ENCODE peak calls at places on chromosome 17, in five cellular contexts. O is psoas muscle, S is body of pancreas, Z is HL-60, H is hepatocyte. V is an unnamed sample.

GRCh38 chr17:13306310-13306962 is 288.6 kb upstream of the ELAC2 start:
- DNase-seq in O (no peak), S (peak), Z (peak), H (peak), V (no peak)

GRCh38 chr17:61545335-61545938 is 45.6 kb downstream of the NACA2 start:
- DNase-seq in O (no peak), S (no peak), Z (no peak), H (no peak), V (no peak)

GRCh38 chr17:43750154-43750553 is 8.4 kb downstream of the SOST start:
- DNase-seq in O (no peak), S (no peak), Z (no peak), H (no peak), V (no peak)

GRCh38 chr17:21125862-21126261 is 902 bp upstream of the DHRS7B start:
- DNase-seq in O (no peak), S (no peak), Z (no peak), H (no peak), V (peak)

GRCh38 chr17:6072157-6072556 is 2.0 kb downstream of the WSCD1 start:
- DNase-seq in O (no peak), S (no peak), Z (no peak), H (no peak), V (no peak)

GRCh38 chr17:8900626-8901585 is 33.4 kb upstream of the PIK3R6 start:
- DNase-seq in O (no peak), S (no peak), Z (no peak), H (no peak), V (no peak)

GRCh38 chr17:30589431-30589830 is 112.2 kb downstream of the GOSR1 start:
- DNase-seq in O (no peak), S (no peak), Z (no peak), H (no peak), V (no peak)

GRCh38 chr17:17514993-17515920 is 19.1 kb upstream of the RASD1 start:
- DNase-seq in O (peak), S (peak), Z (no peak), H (no peak), V (peak)

GRCh38 chr17:72640415-72641165 is 451.9 kb downstream of the SLC39A11 start:
- DNase-seq in O (no peak), S (peak), Z (no peak), H (no peak), V (no peak)

GRCh38 chr17:1078062-1078711 is 81.3 kb downstream of the TIMM22 start:
- DNase-seq in O (no peak), S (no peak), Z (no peak), H (no peak), V (no peak)

GRCh38 chr17:3944485-3945388 is 19.5 kb downstream of the ATP2A3 start:
- DNase-seq in O (peak), S (no peak), Z (no peak), H (peak), V (peak)

GRCh38 chr17:15941781-15942180 is 3.1 kb upstream of the ADORA2B start:
- DNase-seq in O (no peak), S (no peak), Z (no peak), H (no peak), V (no peak)

GRCh38 chr17:80152057-80152831 is 5.3 kb upstream of the EIF4A3 start:
- DNase-seq in O (no peak), S (no peak), Z (no peak), H (no peak), V (no peak)

GRCh38 chr17:846901-847777 is 65.0 kb downstream of the MRM3 start:
- DNase-seq in O (no peak), S (peak), Z (no peak), H (no peak), V (no peak)

GRCh38 chr17:15780188-15780587 is 48.1 kb downstream of the TBC1D26 start:
- DNase-seq in O (no peak), S (no peak), Z (no peak), H (no peak), V (no peak)

GRCh38 chr17:1362065-1362848 is 37.8 kb downstream of the YWHAE start:
- DNase-seq in O (no peak), S (no peak), Z (no peak), H (no peak), V (no peak)

GRCh38 chr17:57672971-57673370 is 72.1 kb downstream of the CCDC182 start:
- DNase-seq in O (no peak), S (no peak), Z (no peak), H (no peak), V (no peak)

GRCh38 chr17:6365187-6365943 is 69.6 kb downstream of the AIPL1 start:
- DNase-seq in O (no peak), S (no peak), Z (no peak), H (peak), V (no peak)

GRCh38 chr17:81348097-81349055 is 46.9 kb upstream of the BAHCC1 start:
- DNase-seq in O (no peak), S (peak), Z (no peak), H (peak), V (no peak)

GRCh38 chr17:16977932-16978331 is 6.0 kb upstream of the TNFRSF13B start:
- DNase-seq in O (no peak), S (no peak), Z (no peak), H (no peak), V (no peak)

GRCh38 chr17:67602974-67603373 is 114.8 kb upstream of the NOL11 start:
- DNase-seq in O (no peak), S (peak), Z (no peak), H (peak), V (no peak)

GRCh38 chr17:2883544-2884203 is 87.4 kb downstream of the RAP1GAP2 start:
- DNase-seq in O (no peak), S (peak), Z (no peak), H (peak), V (no peak)

GRCh38 chr17:69287168-69287567 is 39.8 kb downstream of the ABCA5 start:
- DNase-seq in O (no peak), S (no peak), Z (no peak), H (no peak), V (no peak)

GRCh38 chr17:64060331-64060730 is 39.9 kb upstream of the ICAM2 start:
- DNase-seq in O (no peak), S (no peak), Z (no peak), H (no peak), V (no peak)

GRCh38 chr17:44997733-44998520 is 29.8 kb upstream of the C1QL1 start:
- DNase-seq in O (no peak), S (no peak), Z (no peak), H (peak), V (no peak)

GRCh38 chr17:81057079-81057730 is 22.3 kb downstream of the BAIAP2 start:
- DNase-seq in O (no peak), S (no peak), Z (no peak), H (peak), V (peak)

GRCh38 chr17:1980665-1981250 is 44.4 kb downstream of the RTN4RL1 start:
- DNase-seq in O (no peak), S (no peak), Z (no peak), H (no peak), V (no peak)

GRCh38 chr17:44247346-44248219 is 20.4 kb downstream of the SLC4A1 start:
- DNase-seq in O (peak), S (no peak), Z (no peak), H (no peak), V (no peak)

GRCh38 chr17:37028040-37028439 is 79.3 kb downstream of the AATF start:
- DNase-seq in O (no peak), S (no peak), Z (no peak), H (no peak), V (no peak)

GRCh38 chr17:69525920-69526841 is 111.7 kb downstream of the MAP2K6 start:
- DNase-seq in O (peak), S (peak), Z (peak), H (peak), V (no peak)

GRCh38 chr17:2093349-2093748 is 38.4 kb downstream of the HIC1 start:
- DNase-seq in O (no peak), S (peak), Z (no peak), H (no peak), V (no peak)

GRCh38 chr17:16050844-16051243 is 51.2 kb downstream of the TTC19 start:
- DNase-seq in O (no peak), S (no peak), Z (no peak), H (no peak), V (no peak)

GRCh38 chr17:66727634-66728570 is 107.0 kb upstream of the CACNG5 start:
- DNase-seq in O (peak), S (peak), Z (peak), H (peak), V (peak)

GRCh38 chr17:48181653-48182052 is 74.1 kb downstream of the SNX11 start:
- DNase-seq in O (no peak), S (no peak), Z (no peak), H (peak), V (no peak)

GRCh38 chr17:10156579-10157488 is 41.6 kb downstream of the GAS7 start:
- DNase-seq in O (peak), S (no peak), Z (peak), H (no peak), V (peak)

GRCh38 chr17:17324616-17325015 is 21.4 kb downstream of the NT5M start:
- DNase-seq in O (no peak), S (no peak), Z (no peak), H (no peak), V (no peak)

GRCh38 chr17:74691151-74691550 is 21.6 kb downstream of the CD300LF start:
- DNase-seq in O (no peak), S (no peak), Z (no peak), H (no peak), V (no peak)

GRCh38 chr17:57067162-57067561 is 17.9 kb upstream of the AKAP1 start:
- DNase-seq in O (no peak), S (no peak), Z (no peak), H (no peak), V (no peak)

GRCh38 chr17:42378597-42379594 is 9.3 kb downstream of the STAT3 start:
- DNase-seq in O (no peak), S (no peak), Z (no peak), H (no peak), V (no peak)
- H3K4me3 ChIP-seq in O (peak), S (no peak), Z (no peak), H (no peak), V (peak)

GRCh38 chr17:11268176-11268575 is 27.2 kb downstream of the SHISA6 start:
- DNase-seq in O (no peak), S (no peak), Z (no peak), H (no peak), V (no peak)

GRCh38 chr17:11269210-11269609 is 28.2 kb downstream of the SHISA6 start:
- DNase-seq in O (no peak), S (no peak), Z (no peak), H (no peak), V (no peak)

GRCh38 chr17:11264183-11264871 is 23.3 kb downstream of the SHISA6 start:
- DNase-seq in O (no peak), S (no peak), Z (no peak), H (no peak), V (no peak)
- TF ChIP-seq CTCF in O (peak), S (peak), Z (no peak), H (peak), V (no peak)

GRCh38 chr17:32488604-32489180 is 1.9 kb downstream of the CDK5R1 start:
- DNase-seq in O (no peak), S (no peak), Z (no peak), H (no peak), V (no peak)

GRCh38 chr17:32486701-32487459 is at the start of gene CDK5R1:
- DNase-seq in O (peak), S (peak), Z (peak), H (peak), V (no peak)

GRCh38 chr17:32487460-32488176 is 825 bp downstream of the CDK5R1 start:
- DNase-seq in O (no peak), S (no peak), Z (no peak), H (peak), V (no peak)

GRCh38 chr17:32489320-32490100 is 2.7 kb downstream of the CDK5R1 start:
- DNase-seq in O (no peak), S (no peak), Z (no peak), H (no peak), V (no peak)

DNA sequence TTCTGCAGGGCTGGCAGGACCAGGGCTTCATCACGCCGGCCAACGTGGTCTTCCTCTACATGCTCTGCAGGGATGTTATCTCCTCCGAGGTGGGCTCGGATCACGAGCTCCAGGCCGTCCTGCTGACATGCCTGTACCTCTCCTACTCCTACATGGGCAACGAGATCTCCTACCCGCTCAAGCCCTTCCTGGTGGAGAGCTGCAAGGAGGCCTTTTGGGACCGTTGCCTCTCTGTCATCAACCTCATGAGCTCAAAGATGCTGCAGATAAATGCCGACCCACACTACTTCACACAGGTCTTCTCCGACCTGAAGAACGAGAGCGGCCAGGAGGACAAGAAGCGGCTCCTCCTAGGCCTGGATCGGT is 1.4 kb downstream of the CDK5R1 start:
- DNase-seq in O (no peak), S (no peak), Z (no peak), H (no peak), V (no peak)
- H3K27ac ChIP-seq in O (no peak), S (no peak), Z (no peak), H (no peak), V (no peak)

GRCh38 chr17:83051423-83052240 is 27.8 kb upstream of the METRNL start:
- DNase-seq in O (peak), S (peak), Z (peak), H (peak), V (peak)

GRCh38 chr17:83050651-83051422 is 28.6 kb upstream of the METRNL start:
- DNase-seq in O (no peak), S (peak), Z (no peak), H (peak), V (no peak)

GRCh38 chr17:83052241-83052564 is 27.2 kb upstream of the METRNL start:
- DNase-seq in O (no peak), S (no peak), Z (no peak), H (no peak), V (no peak)

GRCh38 chr17:83042522-83043158 is 36.8 kb upstream of the METRNL start:
- DNase-seq in O (no peak), S (no peak), Z (no peak), H (no peak), V (no peak)

GRCh38 chr17:83046759-83047478 is 32.5 kb upstream of the METRNL start:
- DNase-seq in O (no peak), S (no peak), Z (peak), H (no peak), V (no peak)
- H3K4me3 ChIP-seq in O (no peak), S (no peak), Z (peak), H (no peak), V (no peak)

GRCh38 chr17:71396711-71397110 is 724.1 kb upstream of the SOX9 start:
- DNase-seq in O (no peak), S (no peak), Z (no peak), H (no peak), V (no peak)

GRCh38 chr17:71402661-71403141 is 718.1 kb upstream of the SOX9 start:
- DNase-seq in O (no peak), S (no peak), Z (no peak), H (peak), V (no peak)

GRCh38 chr17:71402007-71402406 is 718.8 kb upstream of the SOX9 start:
- DNase-seq in O (no peak), S (no peak), Z (no peak), H (no peak), V (no peak)

GRCh38 chr17:71399649-71400048 is 721.2 kb upstream of the SOX9 start:
- DNase-seq in O (no peak), S (no peak), Z (no peak), H (no peak), V (no peak)

GRCh38 chr17:71398706-71399620 is 721.9 kb upstream of the SOX9 start:
- DNase-seq in O (no peak), S (no peak), Z (no peak), H (no peak), V (no peak)
- TF ChIP-seq CTCF in O (no peak), S (no peak), Z (no peak), H (no peak), V (no peak)

GRCh38 chr17:71287246-71287828 is 833.5 kb upstream of the SOX9 start:
- DNase-seq in O (no peak), S (no peak), Z (no peak), H (no peak), V (no peak)

GRCh38 chr17:71283486-71283885 is 837.3 kb upstream of the SOX9 start:
- DNase-seq in O (no peak), S (no peak), Z (no peak), H (no peak), V (no peak)

GRCh38 chr17:71286625-71287024 is 834.2 kb upstream of the SOX9 start:
- DNase-seq in O (no peak), S (no peak), Z (no peak), H (no peak), V (no peak)

GRCh38 chr17:71284032-71284755 is 836.6 kb upstream of the SOX9 start:
- DNase-seq in O (no peak), S (no peak), Z (no peak), H (no peak), V (no peak)
- H3K27ac ChIP-seq in O (no peak), S (no peak), Z (no peak), H (no peak), V (no peak)

GRCh38 chr17:78172284-78173024 is 4.1 kb downstream of the SYNGR2 start:
- DNase-seq in O (peak), S (no peak), Z (no peak), H (no peak), V (no peak)

GRCh38 chr17:78175643-78175981 is 7.2 kb downstream of the SYNGR2 start:
- DNase-seq in O (no peak), S (no peak), Z (no peak), H (no peak), V (no peak)

GRCh38 chr17:78173025-78173715 is 4.8 kb downstream of the SYNGR2 start:
- DNase-seq in O (peak), S (no peak), Z (no peak), H (no peak), V (no peak)

GRCh38 chr17:78174870-78175642 is 6.7 kb downstream of the SYNGR2 start:
- DNase-seq in O (peak), S (peak), Z (no peak), H (no peak), V (no peak)

DNA sequence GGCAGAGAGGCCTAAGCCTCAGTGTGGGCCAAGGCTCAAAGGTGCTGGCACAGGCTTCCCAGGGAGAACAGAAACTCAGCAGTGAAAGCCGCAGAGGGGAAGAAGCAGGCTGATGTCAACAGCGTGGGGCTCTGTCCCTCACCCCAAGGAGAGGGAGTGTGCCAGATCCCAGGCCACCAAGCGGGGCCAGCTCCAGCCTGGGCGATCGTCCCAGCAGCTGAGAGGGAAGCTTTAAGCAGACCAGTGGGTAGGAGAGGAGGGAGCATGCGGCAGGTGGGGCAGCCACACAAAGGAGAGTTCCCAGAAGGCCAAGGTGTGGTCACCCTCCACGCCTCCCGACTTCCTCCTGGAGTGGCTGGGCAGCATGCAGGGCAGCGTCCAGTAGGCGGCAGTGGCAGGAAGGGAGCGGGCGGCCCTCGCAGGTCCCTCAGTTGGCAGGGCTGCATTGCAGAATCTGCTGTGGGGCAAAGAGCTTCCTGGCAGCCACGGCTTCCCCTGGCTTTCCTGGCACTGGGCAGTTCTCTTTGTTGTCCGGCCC is 6.0 kb downstream of the SYNGR2 start:
- DNase-seq in O (peak), S (peak), Z (peak), H (no peak), V (peak)
- H3K4me3 ChIP-seq in O (peak), S (no peak), Z (no peak), H (no peak), V (no peak)

GRCh38 chr17:76421054-76421427 is 31.9 kb downstream of the UBE2O start:
- DNase-seq in O (no peak), S (no peak), Z (no peak), H (no peak), V (no peak)
- TF ChIP-seq CTCF in O (no peak), S (no peak), Z (no peak), H (no peak), V (no peak)

GRCh38 chr17:46045639-46046038 is 46.6 kb downstream of the STH start:
- DNase-seq in O (no peak), S (no peak), Z (no peak), H (no peak), V (no peak)
- H3K27ac ChIP-seq in O (peak), S (no peak), Z (peak), H (peak), V (peak)

V was measured in tibial nerve.